ENCODE peak calls at places on chromosomes 3 and 15, in ten cellular contexts. One of them, this sample, is unnamed.

GRCh38 chr15:56052389-56053045 is 59.1 kb upstream of the NEDD4 start:
- DNase-seq in IMR-90: peak; percentile 68
- DNase-seq in activated naive CD4-positive, alpha-beta T cell treated with anti-CD3 and anti-CD28 coated beads, Interleukin-2, amount 10 ng/mL, durations not matched to agents 7 days and 5 days: no peak
- DNase-seq in stimulated activated CD4-positive, alpha-beta T cell treated with anti-CD3 and anti-CD28 coated beads, Interleukin-4, amount 100 ng/mL, for 48 hours: no peak
- DNase-seq in GM12892: peak; percentile 15
- DNase-seq in KG1: peak; percentile 35
- DNase-seq in sciatic nerve: no peak
- DNase-seq in neuronal stem cell: no peak
- DNase-seq in AG09309: peak; percentile 29
- DNase-seq in HEK293T: peak; percentile 16
- DNase-seq in this sample: peak; percentile 76

GRCh38 chr15:85750319-85750806 is 44.4 kb downstream of the KLHL25 start:
- DNase-seq in IMR-90: peak; percentile 8
- DNase-seq in activated naive CD4-positive, alpha-beta T cell treated with anti-CD3 and anti-CD28 coated beads, Interleukin-2, amount 10 ng/mL, durations not matched to agents 7 days and 5 days: no peak
- DNase-seq in stimulated activated CD4-positive, alpha-beta T cell treated with anti-CD3 and anti-CD28 coated beads, Interleukin-4, amount 100 ng/mL, for 48 hours: no peak
- DNase-seq in GM12892: no peak
- DNase-seq in KG1: no peak
- DNase-seq in sciatic nerve: peak; percentile 78
- DNase-seq in neuronal stem cell: no peak
- DNase-seq in AG09309: no peak
- DNase-seq in HEK293T: no peak
- DNase-seq in this sample: no peak

GRCh38 chr15:38562278-38562677 is 2.3 kb downstream of the RASGRP1 start:
- DNase-seq in IMR-90: no peak
- DNase-seq in activated naive CD4-positive, alpha-beta T cell treated with anti-CD3 and anti-CD28 coated beads, Interleukin-2, amount 10 ng/mL, durations not matched to agents 7 days and 5 days: peak; percentile 45
- DNase-seq in stimulated activated CD4-positive, alpha-beta T cell treated with anti-CD3 and anti-CD28 coated beads, Interleukin-4, amount 100 ng/mL, for 48 hours: no peak
- DNase-seq in GM12892: no peak
- DNase-seq in KG1: no peak
- DNase-seq in sciatic nerve: no peak
- DNase-seq in neuronal stem cell: no peak
- DNase-seq in AG09309: no peak
- DNase-seq in HEK293T: no peak
- DNase-seq in this sample: no peak

GRCh38 chr3:196238612-196239190 is 22.4 kb downstream of the SLC51A start:
- DNase-seq in IMR-90: peak; percentile 78
- DNase-seq in activated naive CD4-positive, alpha-beta T cell treated with anti-CD3 and anti-CD28 coated beads, Interleukin-2, amount 10 ng/mL, durations not matched to agents 7 days and 5 days: no peak
- DNase-seq in stimulated activated CD4-positive, alpha-beta T cell treated with anti-CD3 and anti-CD28 coated beads, Interleukin-4, amount 100 ng/mL, for 48 hours: no peak
- DNase-seq in GM12892: no peak
- DNase-seq in KG1: no peak
- DNase-seq in sciatic nerve: no peak
- DNase-seq in neuronal stem cell: no peak
- DNase-seq in AG09309: no peak
- DNase-seq in HEK293T: no peak
- DNase-seq in this sample: no peak

GRCh38 chr15:77107068-77107467 is 36.2 kb upstream of the TSPAN3 start:
- DNase-seq in IMR-90: no peak
- DNase-seq in activated naive CD4-positive, alpha-beta T cell treated with anti-CD3 and anti-CD28 coated beads, Interleukin-2, amount 10 ng/mL, durations not matched to agents 7 days and 5 days: no peak
- DNase-seq in stimulated activated CD4-positive, alpha-beta T cell treated with anti-CD3 and anti-CD28 coated beads, Interleukin-4, amount 100 ng/mL, for 48 hours: no peak
- DNase-seq in GM12892: no peak
- DNase-seq in KG1: no peak
- DNase-seq in sciatic nerve: peak; percentile 73
- DNase-seq in neuronal stem cell: no peak
- DNase-seq in AG09309: no peak
- DNase-seq in HEK293T: no peak
- DNase-seq in this sample: no peak

GRCh38 chr15:100591835-100592234 is 10.1 kb downstream of the LINS1 start:
- DNase-seq in IMR-90: no peak
- DNase-seq in activated naive CD4-positive, alpha-beta T cell treated with anti-CD3 and anti-CD28 coated beads, Interleukin-2, amount 10 ng/mL, durations not matched to agents 7 days and 5 days: no peak
- DNase-seq in stimulated activated CD4-positive, alpha-beta T cell treated with anti-CD3 and anti-CD28 coated beads, Interleukin-4, amount 100 ng/mL, for 48 hours: no peak
- DNase-seq in GM12892: no peak
- DNase-seq in KG1: no peak
- DNase-seq in sciatic nerve: no peak
- DNase-seq in neuronal stem cell: no peak
- DNase-seq in AG09309: no peak
- DNase-seq in HEK293T: no peak
- DNase-seq in this sample: no peak

GRCh38 chr15:36626984-36627383 is 47.6 kb downstream of the CDIN1 start:
- DNase-seq in IMR-90: no peak
- DNase-seq in activated naive CD4-positive, alpha-beta T cell treated with anti-CD3 and anti-CD28 coated beads, Interleukin-2, amount 10 ng/mL, durations not matched to agents 7 days and 5 days: no peak
- DNase-seq in stimulated activated CD4-positive, alpha-beta T cell treated with anti-CD3 and anti-CD28 coated beads, Interleukin-4, amount 100 ng/mL, for 48 hours: no peak
- DNase-seq in GM12892: no peak
- DNase-seq in KG1: no peak
- DNase-seq in sciatic nerve: no peak
- DNase-seq in neuronal stem cell: no peak
- DNase-seq in AG09309: no peak
- DNase-seq in HEK293T: no peak
- DNase-seq in this sample: no peak

GRCh38 chr3:47870156-47870555 is 67.2 kb downstream of the DHX30 start:
- DNase-seq in IMR-90: peak; percentile 44
- DNase-seq in activated naive CD4-positive, alpha-beta T cell treated with anti-CD3 and anti-CD28 coated beads, Interleukin-2, amount 10 ng/mL, durations not matched to agents 7 days and 5 days: no peak
- DNase-seq in stimulated activated CD4-positive, alpha-beta T cell treated with anti-CD3 and anti-CD28 coated beads, Interleukin-4, amount 100 ng/mL, for 48 hours: no peak
- DNase-seq in GM12892: no peak
- DNase-seq in KG1: no peak
- DNase-seq in sciatic nerve: no peak
- DNase-seq in neuronal stem cell: no peak
- DNase-seq in AG09309: no peak
- DNase-seq in HEK293T: no peak
- DNase-seq in this sample: no peak

GRCh38 chr3:124741027-124741426 is 10.8 kb downstream of the UMPS start:
- DNase-seq in IMR-90: peak; percentile 45
- DNase-seq in activated naive CD4-positive, alpha-beta T cell treated with anti-CD3 and anti-CD28 coated beads, Interleukin-2, amount 10 ng/mL, durations not matched to agents 7 days and 5 days: no peak
- DNase-seq in stimulated activated CD4-positive, alpha-beta T cell treated with anti-CD3 and anti-CD28 coated beads, Interleukin-4, amount 100 ng/mL, for 48 hours: no peak
- DNase-seq in GM12892: no peak
- DNase-seq in KG1: no peak
- DNase-seq in sciatic nerve: no peak
- DNase-seq in neuronal stem cell: no peak
- DNase-seq in AG09309: no peak
- DNase-seq in HEK293T: no peak
- DNase-seq in this sample: no peak

GRCh38 chr3:174330303-174330702 is 528.8 kb upstream of the NAALADL2 start:
- DNase-seq in IMR-90: peak; percentile 85
- DNase-seq in activated naive CD4-positive, alpha-beta T cell treated with anti-CD3 and anti-CD28 coated beads, Interleukin-2, amount 10 ng/mL, durations not matched to agents 7 days and 5 days: no peak
- DNase-seq in stimulated activated CD4-positive, alpha-beta T cell treated with anti-CD3 and anti-CD28 coated beads, Interleukin-4, amount 100 ng/mL, for 48 hours: no peak
- DNase-seq in GM12892: no peak
- DNase-seq in KG1: no peak
- DNase-seq in sciatic nerve: no peak
- DNase-seq in neuronal stem cell: no peak
- DNase-seq in AG09309: peak; percentile 81
- DNase-seq in HEK293T: no peak
- DNase-seq in this sample: peak; percentile 28

GRCh38 chr3:67783281-67784250 is 129.2 kb upstream of the SUCLG2 start:
- DNase-seq in IMR-90: peak; percentile 59
- DNase-seq in activated naive CD4-positive, alpha-beta T cell treated with anti-CD3 and anti-CD28 coated beads, Interleukin-2, amount 10 ng/mL, durations not matched to agents 7 days and 5 days: no peak
- DNase-seq in stimulated activated CD4-positive, alpha-beta T cell treated with anti-CD3 and anti-CD28 coated beads, Interleukin-4, amount 100 ng/mL, for 48 hours: no peak
- DNase-seq in GM12892: no peak
- DNase-seq in KG1: no peak
- DNase-seq in sciatic nerve: no peak
- DNase-seq in neuronal stem cell: no peak
- DNase-seq in AG09309: no peak
- DNase-seq in HEK293T: no peak
- DNase-seq in this sample: no peak

GRCh38 chr15:49215768-49216739 is 46.0 kb downstream of the GALK2 start:
- DNase-seq in IMR-90: no peak
- DNase-seq in activated naive CD4-positive, alpha-beta T cell treated with anti-CD3 and anti-CD28 coated beads, Interleukin-2, amount 10 ng/mL, durations not matched to agents 7 days and 5 days: no peak
- DNase-seq in stimulated activated CD4-positive, alpha-beta T cell treated with anti-CD3 and anti-CD28 coated beads, Interleukin-4, amount 100 ng/mL, for 48 hours: no peak
- DNase-seq in GM12892: no peak
- DNase-seq in KG1: no peak
- DNase-seq in sciatic nerve: no peak
- DNase-seq in neuronal stem cell: no peak
- DNase-seq in AG09309: no peak
- DNase-seq in HEK293T: peak; percentile 13
- DNase-seq in this sample: peak; percentile 87

This sample was measured in renal cortical epithelial cell.